ENCODE peak calls at places on chromosomes 3 and 15, in six cellular contexts. One of them, this sample, is unnamed.

GRCh38 chr3:143358793-143359491 is 239.4 kb downstream of the CHST2 start:
- DNase-seq in GM23338: no peak
- DNase-seq in colonic mucosa: no peak
- DNase-seq in CD4-positive, alpha-beta T cell: no peak
- DNase-seq in Calu3: peak
- DNase-seq in foreskin fibroblast: no peak
- DNase-seq in this sample: no peak

GRCh38 chr15:47997712-47998111 is 123.1 kb upstream of the SLC24A5 start:
- DNase-seq in foreskin fibroblast: no peak
- DNase-seq in colonic mucosa: no peak
- DNase-seq in GM23338: no peak
- DNase-seq in CD4-positive, alpha-beta T cell: no peak
- DNase-seq in Calu3: no peak
- DNase-seq in this sample: no peak

GRCh38 chr3:21962456-21962855 is 211.4 kb upstream of the ZNF385D start:
- DNase-seq in colonic mucosa: no peak
- DNase-seq in GM23338: no peak
- DNase-seq in foreskin fibroblast: no peak
- DNase-seq in Calu3: peak
- DNase-seq in CD4-positive, alpha-beta T cell: no peak
- DNase-seq in this sample: no peak

GRCh38 chr3:157042226-157042625 is 117.7 kb downstream of the CCNL1 start:
- DNase-seq in colonic mucosa: no peak
- DNase-seq in Calu3: no peak
- DNase-seq in GM23338: no peak
- DNase-seq in CD4-positive, alpha-beta T cell: no peak
- DNase-seq in foreskin fibroblast: no peak
- DNase-seq in this sample: no peak

GRCh38 chr3:16490062-16490641 is 23.3 kb downstream of the RFTN1 start:
- DNase-seq in foreskin fibroblast: no peak
- DNase-seq in colonic mucosa: no peak
- DNase-seq in Calu3: no peak
- DNase-seq in CD4-positive, alpha-beta T cell: no peak
- DNase-seq in GM23338: no peak
- DNase-seq in this sample: no peak

GRCh38 chr3:106533097-106533496 is 664.3 kb upstream of the CBLB start:
- DNase-seq in GM23338: no peak
- DNase-seq in Calu3: no peak
- DNase-seq in colonic mucosa: no peak
- DNase-seq in CD4-positive, alpha-beta T cell: no peak
- DNase-seq in foreskin fibroblast: no peak
- DNase-seq in this sample: no peak

GRCh38 chr3:146640955-146641867 is 36.1 kb upstream of the PLSCR5 start:
- DNase-seq in colonic mucosa: no peak
- DNase-seq in CD4-positive, alpha-beta T cell: no peak
- DNase-seq in foreskin fibroblast: peak
- DNase-seq in GM23338: peak
- DNase-seq in Calu3: peak
- DNase-seq in this sample: no peak

GRCh38 chr3:179107617-179108016 is 36.0 kb upstream of the ZMAT3 start:
- DNase-seq in CD4-positive, alpha-beta T cell: no peak
- DNase-seq in GM23338: no peak
- DNase-seq in foreskin fibroblast: no peak
- DNase-seq in colonic mucosa: no peak
- DNase-seq in Calu3: no peak
- DNase-seq in this sample: no peak

GRCh38 chr3:183494341-183494740 is 61.2 kb downstream of the KLHL6 start:
- DNase-seq in Calu3: no peak
- DNase-seq in CD4-positive, alpha-beta T cell: no peak
- DNase-seq in GM23338: no peak
- DNase-seq in colonic mucosa: no peak
- DNase-seq in foreskin fibroblast: no peak
- DNase-seq in this sample: no peak

GRCh38 chr3:95418251-95418650 is 1355.4 kb downstream of the NSUN3 start:
- DNase-seq in GM23338: no peak
- DNase-seq in Calu3: no peak
- DNase-seq in foreskin fibroblast: no peak
- DNase-seq in colonic mucosa: no peak
- DNase-seq in CD4-positive, alpha-beta T cell: no peak
- DNase-seq in this sample: no peak

GRCh38 chr15:74343797-74344127 is 23.7 kb downstream of the CYP11A1 start:
- DNase-seq in GM23338: no peak
- DNase-seq in colonic mucosa: no peak
- DNase-seq in Calu3: no peak
- DNase-seq in CD4-positive, alpha-beta T cell: no peak
- DNase-seq in foreskin fibroblast: no peak
- DNase-seq in this sample: no peak

GRCh38 chr15:68930268-68931022 is at the start of gene SPESP1:
- DNase-seq in foreskin fibroblast: peak
- DNase-seq in GM23338: peak
- DNase-seq in Calu3: no peak
- DNase-seq in CD4-positive, alpha-beta T cell: peak
- DNase-seq in colonic mucosa: peak
- DNase-seq in this sample: peak

GRCh38 chr3:154022603-154023002 is 98.6 kb upstream of the ARHGEF26 start:
- DNase-seq in foreskin fibroblast: no peak
- DNase-seq in GM23338: no peak
- DNase-seq in colonic mucosa: no peak
- DNase-seq in CD4-positive, alpha-beta T cell: no peak
- DNase-seq in Calu3: peak
- DNase-seq in this sample: no peak

GRCh38 chr3:150238043-150238802 is 169.9 kb upstream of the TSC22D2 start:
- DNase-seq in Calu3: no peak
- DNase-seq in CD4-positive, alpha-beta T cell: no peak
- DNase-seq in colonic mucosa: no peak
- DNase-seq in foreskin fibroblast: no peak
- DNase-seq in GM23338: no peak
- DNase-seq in this sample: no peak

GRCh38 chr15:94607176-94607654 is 375.9 kb downstream of the MCTP2 start:
- DNase-seq in colonic mucosa: no peak
- DNase-seq in GM23338: no peak
- DNase-seq in Calu3: no peak
- DNase-seq in foreskin fibroblast: no peak
- DNase-seq in CD4-positive, alpha-beta T cell: no peak
- DNase-seq in this sample: no peak